ENCODE peak calls at places on chromosomes 16 and 17, in six cellular contexts. B, U, I, R, V and L are unnamed samples.
A peak's percentile ranks its signal among the peaks of the same experiment; 100 is the strongest.

GRCh38 chr16:17372383-17372782 is 98.4 kb downstream of the XYLT1 start:
- DNase-seq in B (no peak), U (no peak), I (no peak), R (no peak), V (no peak), L (no peak)

GRCh38 chr17:61161615-61162134 is 238.0 kb upstream of the TBX2 start:
- DNase-seq in B (no peak), U (no peak), I (no peak), R (no peak), V (no peak), L (no peak)

GRCh38 chr17:43902190-43902589 is 5.1 kb downstream of the MPP2 start:
- DNase-seq in B (no peak), U (no peak), I (no peak), R (no peak), V (no peak), L (no peak)

GRCh38 chr17:27559996-27560481 is 70.9 kb upstream of the LGALS9 start:
- DNase-seq in B (peak; percentile 74), U (peak; percentile 92), I (no peak), R (no peak), V (peak; percentile 15), L (peak; percentile 74)

GRCh38 chr16:87778830-87779579 is 13.2 kb upstream of the KLHDC4 start:
- DNase-seq in B (peak; percentile 85), U (peak; percentile 97), I (peak; percentile 90), R (peak; percentile 89), V (peak; percentile 99), L (peak; percentile 90)

GRCh38 chr17:36939944-36940312 is 2.7 kb downstream of the LHX1 start:
- DNase-seq in B (no peak), U (no peak), I (no peak), R (no peak), V (no peak), L (no peak)

GRCh38 chr17:53588317-53588716 is 234.4 kb upstream of the KIF2B start:
- DNase-seq in B (no peak), U (no peak), I (no peak), R (no peak), V (no peak), L (no peak)

GRCh38 chr17:49680314-49680713 is 2.4 kb upstream of the SPOP start:
- DNase-seq in B (no peak), U (no peak), I (no peak), R (no peak), V (no peak), L (no peak)

GRCh38 chr16:69561901-69562300 is 3.9 kb upstream of the NFAT5 start:
- DNase-seq in B (no peak), U (no peak), I (no peak), R (no peak), V (no peak), L (no peak)

GRCh38 chr17:9330140-9330902 is 245.3 kb downstream of the STX8 start:
- DNase-seq in B (no peak), U (no peak), I (no peak), R (no peak), V (no peak), L (no peak)

GRCh38 chr16:8736123-8736680 is 61.2 kb downstream of the TMEM186 start:
- DNase-seq in B (no peak), U (no peak), I (no peak), R (no peak), V (no peak), L (no peak)

GRCh38 chr17:79678856-79679255 is 51.9 kb upstream of the ENPP7 start:
- DNase-seq in B (no peak), U (no peak), I (no peak), R (no peak), V (no peak), L (no peak)

GRCh38 chr17:14515015-14515414 is 214.1 kb downstream of the HS3ST3B1 start:
- DNase-seq in B (no peak), U (no peak), I (no peak), R (no peak), V (no peak), L (no peak)

GRCh38 chr17:42457107-42457787 is 1.4 kb upstream of the ATP6V0A1 start:
- DNase-seq in B (no peak), U (no peak), I (no peak), R (no peak), V (no peak), L (no peak)

GRCh38 chr17:79741751-79742588 is 11.2 kb downstream of the ENPP7 start:
- DNase-seq in B (peak; percentile 41), U (peak; percentile 83), I (peak; percentile 74), R (peak; percentile 59), V (peak; percentile 64), L (no peak)

GRCh38 chr16:9539346-9539745 is 447.9 kb downstream of the HAPSTR1 start:
- DNase-seq in B (no peak), U (no peak), I (no peak), R (no peak), V (no peak), L (no peak)

GRCh38 chr16:69839240-69839688 is 77.1 kb downstream of the WWP2 start:
- DNase-seq in B (no peak), U (no peak), I (peak; percentile 26), R (no peak), V (no peak), L (no peak)

GRCh38 chr17:4710693-4711634 is 532 bp downstream of the ARRB2 start:
- DNase-seq in B (no peak), U (no peak), I (no peak), R (peak; percentile 40), V (no peak), L (no peak)

GRCh38 chr17:57915532-57915931 is 39.7 kb downstream of the CUEDC1 start:
- DNase-seq in B (no peak), U (no peak), I (no peak), R (no peak), V (no peak), L (no peak)